ENCODE peak calls at places on chromosomes 6 and 20, in eight cellular contexts. V is amygdala; J is neuronal stem cell; N is nucleus accumbens; X is H9; T is activated CD4-positive, alpha-beta memory T cell treated with anti-CD3 and anti-CD28 coated beads for 36 hours; E is astrocyte of the spinal cord; A is H4. Y is an unnamed sample.

GRCh38 chr20:2429061-2429460 is 41.5 kb downstream of the SNRPB start:
- DNase-seq in N (no peak), V (no peak), A (no peak), J (no peak), E (no peak), X (no peak), T (no peak), Y (no peak)

GRCh38 chr6:33676416-33677152 is 34.9 kb downstream of the UQCC2 start:
- DNase-seq in V (no peak), J (no peak), X (no peak), E (no peak), N (no peak), A (no peak), T (no peak), Y (no peak)

GRCh38 chr6:161215193-161215592 is 58.7 kb downstream of the AGPAT4 start:
- DNase-seq in E (peak), N (no peak), X (no peak), A (peak), J (no peak), V (no peak), T (no peak), Y (no peak)

GRCh38 chr6:163366288-163366687 is 48.2 kb upstream of the QKI start:
- DNase-seq in E (no peak), T (no peak), J (no peak), A (no peak), X (no peak), V (no peak), N (no peak), Y (no peak)

GRCh38 chr6:137363805-137364138 is 130.4 kb downstream of the OLIG3 start:
- DNase-seq in X (no peak), V (no peak), A (peak), N (no peak), T (no peak), E (peak), J (no peak), Y (no peak)

GRCh38 chr20:42714298-42715141 is 475.2 kb downstream of the PTPRT start:
- DNase-seq in J (no peak), T (no peak), E (no peak), N (no peak), V (no peak), X (no peak), A (no peak), Y (no peak)

GRCh38 chr6:52551483-52552277 is 25.2 kb downstream of the TRAM2 start:
- DNase-seq in V (peak), T (no peak), J (peak), E (peak), A (peak), N (no peak), X (peak), Y (no peak)

GRCh38 chr6:150725795-150726194 is 126.1 kb downstream of the PLEKHG1 start:
- DNase-seq in V (no peak), E (no peak), A (no peak), N (no peak), T (no peak), X (no peak), J (no peak), Y (no peak)

GRCh38 chr20:50596694-50597021 is 86.5 kb downstream of the PTPN1 start:
- DNase-seq in X (no peak), T (no peak), V (no peak), E (no peak), A (no peak), J (no peak), N (no peak), Y (no peak)

GRCh38 chr6:167678102-167679101 is 148.3 kb upstream of the AFDN start:
- DNase-seq in X (peak), N (no peak), V (peak), E (peak), A (no peak), T (no peak), J (peak), Y (no peak)

GRCh38 chr6:4464638-4465037 is 311.6 kb upstream of the CDYL start:
- DNase-seq in N (no peak), A (no peak), E (no peak), T (no peak), V (no peak), J (no peak), X (no peak), Y (no peak)

GRCh38 chr6:111663232-111663631 is 57.6 kb upstream of the TRAF3IP2 start:
- DNase-seq in T (no peak), E (no peak), N (no peak), A (no peak), J (no peak), X (peak), V (no peak), Y (no peak)

GRCh38 chr6:13455604-13456003 is 31.8 kb downstream of the GFOD1 start:
- DNase-seq in V (no peak), N (no peak), E (no peak), X (no peak), A (no peak), T (no peak), J (no peak), Y (no peak)

GRCh38 chr6:132830236-132830799 is 15.9 kb downstream of the RPS12 start:
- DNase-seq in V (no peak), N (no peak), A (no peak), E (peak), X (no peak), T (no peak), J (peak), Y (no peak)

GRCh38 chr20:33733654-33734576 is 2.1 kb downstream of the ZNF341 start:
- DNase-seq in N (no peak), V (no peak), X (no peak), E (peak), A (peak), T (no peak), J (no peak), Y (no peak)

GRCh38 chr6:40138273-40138720 is 204.0 kb upstream of the MOCS1 start:
- DNase-seq in V (no peak), N (no peak), E (no peak), A (no peak), J (no peak), X (no peak), T (no peak), Y (no peak)

GRCh38 chr6:52253494-52253893 is 9.2 kb upstream of the IL17F start:
- DNase-seq in N (no peak), J (no peak), A (no peak), X (no peak), E (no peak), V (no peak), T (peak), Y (no peak)

GRCh38 chr6:168908166-168908565 is 345.5 kb downstream of the THBS2 start:
- DNase-seq in J (no peak), N (no peak), T (no peak), A (no peak), V (no peak), E (peak), X (no peak), Y (no peak)

GRCh38 chr6:89048985-89049384 is 31.6 kb upstream of the PNRC1 start:
- DNase-seq in X (no peak), A (no peak), T (no peak), J (no peak), N (no peak), E (no peak), V (no peak), Y (no peak)

GRCh38 chr6:100257661-100258395 is 206.9 kb downstream of the SIM1 start:
- DNase-seq in J (peak), X (no peak), T (no peak), A (peak), N (no peak), E (peak), V (no peak), Y (no peak)

GRCh38 chr6:169654590-169655391 is 47.0 kb downstream of the WDR27 start:
- DNase-seq in T (peak), A (peak), J (no peak), E (peak), X (no peak), V (peak), N (no peak), Y (no peak)

GRCh38 chr6:169623343-169623742 is 78.5 kb downstream of the WDR27 start:
- DNase-seq in N (no peak), X (no peak), A (no peak), J (no peak), T (no peak), V (no peak), E (no peak), Y (no peak)

GRCh38 chr6:128363424-128363823 is 157.0 kb downstream of the PTPRK start:
- DNase-seq in V (no peak), A (no peak), T (no peak), X (no peak), N (no peak), J (no peak), E (no peak), Y (no peak)

GRCh38 chr6:72182337-72183246 is 296.2 kb downstream of the RIMS1 start:
- DNase-seq in E (peak), X (peak), V (peak), T (no peak), N (peak), A (no peak), J (peak), Y (peak)

GRCh38 chr20:49483018-49483705 is 694 bp upstream of the KCNB1 start:
- DNase-seq in E (no peak), T (no peak), J (peak), N (no peak), V (no peak), X (peak), A (no peak), Y (no peak)

GRCh38 chr20:44361021-44361420 is 5.5 kb downstream of the HNF4A start:
- DNase-seq in A (no peak), V (no peak), J (no peak), N (no peak), X (no peak), T (no peak), E (no peak), Y (no peak)

GRCh38 chr6:28606424-28607391 is 81.0 kb downstream of the GPX5 start:
- DNase-seq in X (peak), V (peak), E (peak), N (no peak), J (peak), T (peak), A (peak), Y (peak)

Y was measured in NT2/D1.